ENCODE peak calls at places on chromosomes 3 and 15, in four cellular contexts. Q is tibial artery, L is RWPE2, A is AG04450. X is an unnamed sample.

GRCh38 chr15:36696191-36696590 is 116.8 kb downstream of the CDIN1 start:
- DNase-seq in Q (no peak), L (no peak), A (no peak), X (no peak)

GRCh38 chr3:69665026-69665739 is 74.1 kb upstream of the MITF start:
- DNase-seq in Q (no peak), L (no peak), A (no peak), X (peak)

GRCh38 chr3:72903004-72903403 is 15.2 kb downstream of the GXYLT2 start:
- DNase-seq in Q (no peak), L (no peak), A (no peak), X (peak)

GRCh38 chr15:43274136-43274535 is 7.4 kb upstream of the TGM5 start:
- DNase-seq in Q (no peak), L (no peak), A (no peak), X (no peak)

GRCh38 chr3:32297366-32297765 is 58.9 kb downstream of the CMTM8 start:
- DNase-seq in Q (no peak), L (no peak), A (no peak), X (no peak)

GRCh38 chr3:9409981-9410849 is 12.8 kb downstream of the SETD5 start:
- DNase-seq in Q (no peak), L (no peak), A (no peak), X (no peak)

GRCh38 chr3:127133971-127134370 is 59.0 kb upstream of the PRR23E start:
- DNase-seq in Q (peak), L (no peak), A (no peak), X (no peak)

GRCh38 chr3:25831578-25831977 is 41.7 kb downstream of the OXSM start:
- DNase-seq in Q (no peak), L (no peak), A (no peak), X (peak)

GRCh38 chr3:40504636-40505430 is 1.0 kb upstream of the ZNF620 start:
- DNase-seq in Q (peak), L (peak), A (peak), X (peak)

GRCh38 chr15:24898715-24899278 is 56.0 kb upstream of the SNRPN start:
- DNase-seq in Q (no peak), L (no peak), A (no peak), X (no peak)

GRCh38 chr15:41581110-41581509 is 22.1 kb downstream of the TYRO3 start:
- DNase-seq in Q (no peak), L (no peak), A (no peak), X (no peak)

GRCh38 chr3:4416961-4417360 is 50.1 kb downstream of the SUMF1 start:
- DNase-seq in Q (peak), L (peak), A (peak), X (peak)

GRCh38 chr15:80403712-80404056 is 498 bp upstream of the ARNT2 start:
- DNase-seq in Q (no peak), L (no peak), A (no peak), X (no peak)

DNA sequence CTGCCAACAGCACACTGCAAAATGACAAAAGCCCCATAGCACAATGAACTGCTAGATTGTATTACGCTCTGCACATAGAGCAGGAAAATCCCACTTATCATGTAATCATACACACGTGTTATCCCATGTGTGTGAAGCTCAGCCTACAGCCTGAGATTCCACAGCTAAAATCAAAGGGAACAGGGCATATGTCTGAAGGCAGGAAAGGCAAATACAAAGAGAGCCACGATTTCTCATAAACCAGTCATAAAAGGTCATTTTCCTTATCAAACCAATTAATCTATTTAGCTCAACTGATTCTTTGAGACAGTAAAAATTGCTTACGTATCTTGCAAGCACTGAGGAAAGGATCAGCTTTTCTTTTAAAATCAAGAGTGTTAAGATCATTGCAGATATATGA is 199.4 kb upstream of the TBL1XR1 start:
- DNase-seq in Q (no peak), L (no peak), A (no peak), X (no peak)
- H3K4me3 ChIP-seq in Q (no peak), L (no peak), A (no peak), X (no peak)

GRCh38 chr15:45641374-45641778 is 6.5 kb downstream of the SQOR start:
- DNase-seq in Q (no peak), L (peak), A (peak), X (peak)
- TF ChIP-seq CTCF in Q (no peak), L (peak), A (peak), X (no peak)

DNA sequence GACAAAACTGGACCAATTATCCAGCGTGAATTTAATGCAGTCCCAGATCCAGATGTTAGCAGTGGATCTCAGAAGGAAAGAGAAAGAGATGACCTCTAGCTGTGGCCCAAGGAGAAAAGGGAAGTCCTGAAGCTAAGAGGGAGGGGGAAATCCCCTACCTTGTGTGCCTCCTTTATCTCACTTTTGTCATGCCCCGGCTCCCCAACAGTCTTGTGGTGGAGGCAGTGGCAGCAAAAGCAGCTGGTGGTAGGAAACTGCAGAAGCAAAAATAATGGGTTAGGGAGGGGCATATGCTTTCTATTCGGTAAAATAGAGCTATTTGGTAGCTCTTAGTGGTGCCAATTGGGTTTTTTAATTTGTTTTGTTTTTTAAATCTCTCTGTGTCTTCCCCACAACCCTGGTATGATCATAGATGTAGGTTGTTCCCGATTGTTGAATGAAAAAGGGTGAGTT is 56.5 kb downstream of the MCTP2 start:
- DNase-seq in Q (no peak), L (no peak), A (no peak), X (no peak)
- H3K4me3 ChIP-seq in Q (no peak), L (no peak), A (no peak), X (no peak)

GRCh38 chr3:123376451-123377172 is 72.3 kb downstream of the ADCY5 start:
- DNase-seq in Q (peak), L (no peak), A (no peak), X (no peak)

GRCh38 chr3:123374016-123374415 is 74.9 kb downstream of the ADCY5 start:
- DNase-seq in Q (peak), L (no peak), A (no peak), X (no peak)

GRCh38 chr3:123373535-123373987 is 75.3 kb downstream of the ADCY5 start:
- DNase-seq in Q (peak), L (no peak), A (no peak), X (no peak)

GRCh38 chr3:123377173-123377740 is 71.6 kb downstream of the ADCY5 start:
- DNase-seq in Q (peak), L (no peak), A (no peak), X (no peak)

DNA sequence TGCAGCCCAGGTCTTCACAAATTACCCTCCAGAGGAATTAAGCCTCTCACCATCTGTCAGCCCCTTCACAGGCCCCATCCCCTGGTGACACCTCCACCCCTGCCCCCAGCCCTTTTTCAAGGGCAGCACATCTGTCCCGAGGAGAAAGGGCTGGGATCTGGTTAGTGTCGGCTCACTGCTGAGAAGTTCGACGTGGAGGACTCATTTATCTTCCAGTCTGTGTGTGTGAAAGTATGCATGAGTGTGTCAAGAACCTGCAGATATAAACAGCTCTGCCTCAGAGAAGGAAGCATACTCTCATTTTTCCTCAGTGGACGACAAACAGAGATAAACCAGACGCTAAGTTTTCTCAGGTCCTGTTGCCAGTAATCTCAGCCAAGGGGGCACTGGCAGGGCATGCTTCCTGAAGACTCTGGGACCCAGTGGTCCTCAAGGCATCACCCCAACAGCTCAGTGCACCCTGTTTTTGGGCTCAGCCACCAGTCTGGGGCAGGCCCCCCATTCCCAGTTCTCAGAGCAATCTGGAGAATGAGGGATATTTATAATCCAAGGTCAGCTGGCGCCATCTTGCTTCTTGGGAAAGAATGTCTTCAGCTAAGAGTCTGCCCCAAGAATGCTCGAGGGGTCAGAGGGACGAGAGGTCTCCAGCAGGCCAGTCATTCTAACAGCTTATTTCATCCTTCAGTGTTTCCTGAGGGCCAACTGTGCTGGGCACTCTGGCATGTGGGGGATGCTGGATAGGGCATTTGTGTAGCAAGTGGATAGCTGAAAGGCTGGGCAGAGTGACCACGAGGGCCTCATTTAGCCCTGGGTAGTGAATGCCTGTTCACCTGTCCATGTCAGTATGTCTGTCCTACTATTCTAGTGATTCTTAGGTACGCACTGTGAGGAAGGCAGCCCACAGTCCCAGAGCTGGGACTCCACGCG is 73.6 kb downstream of the ADCY5 start:
- DNase-seq in Q (peak), L (no peak), A (no peak), X (no peak)
- TF ChIP-seq CTCF in Q (no peak), L (no peak), A (no peak), X (peak)

GRCh38 chr3:29335921-29336320 is 55.0 kb downstream of the RBMS3 start:
- DNase-seq in Q (no peak), L (no peak), A (no peak), X (no peak)
- H3K4me3 ChIP-seq in Q (peak), L (no peak), A (peak), X (peak)

GRCh38 chr3:20073683-20074082 is 33.4 kb downstream of the KAT2B start:
- DNase-seq in Q (no peak), L (no peak), A (no peak), X (no peak)
- TF ChIP-seq CTCF in Q (no peak), L (no peak), A (no peak), X (no peak)

DNA sequence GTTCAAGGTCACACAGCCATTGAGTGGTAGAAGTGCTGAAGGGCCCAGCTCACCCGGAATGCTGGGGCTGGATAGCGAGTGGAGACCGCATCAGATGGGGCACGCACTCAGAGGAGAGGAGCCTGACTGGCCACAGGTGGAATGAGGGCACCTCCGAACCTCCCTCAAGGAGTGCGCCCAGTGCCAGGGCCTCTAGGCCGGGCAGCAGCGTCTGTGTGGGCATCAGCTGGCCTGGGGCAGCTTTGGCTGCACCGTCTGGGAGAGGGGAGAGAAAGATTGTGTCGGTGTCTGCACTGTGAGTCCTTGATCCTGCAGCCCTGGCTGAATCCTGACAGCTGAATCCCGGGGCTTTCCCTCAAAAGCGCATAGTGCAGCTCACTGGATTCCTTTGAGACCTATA is 677 bp downstream of the ANKDD1A start:
- DNase-seq in Q (no peak), L (no peak), A (no peak), X (no peak)
- H3K4me3 ChIP-seq in Q (peak), L (no peak), A (peak), X (no peak)